ENCODE peak calls at places on chromosomes 7 and 10, in six cellular contexts. N is neuronal stem cell, P is H9, Z is IMR-90, O is trophoblast cell, L is H1. U is an unnamed sample. For H3K4me1, the result is how much of the 10 kb centered on the place peaks cover.

GRCh38 chr7:114874170-114874569 is 47.7 kb upstream of the MDFIC start:
- DNase-seq in N (no peak), P (no peak), Z (no peak), O (no peak), L (no peak), U (peak)

GRCh38 chr7:8190121-8190895 is 71.7 kb downstream of the ICA1 start:
- DNase-seq in N (peak), P (no peak), Z (peak), O (peak), L (no peak), U (peak)

GRCh38 chr10:132572545-132572937 is 35.0 kb downstream of the INPP5A start:
- DNase-seq in N (no peak), P (no peak), Z (peak), O (no peak), L (no peak), U (peak)

GRCh38 chr10:27719052-27719451 is 26.6 kb downstream of the MKX start:
- DNase-seq in N (no peak), P (no peak), Z (no peak), O (no peak), L (no peak), U (no peak)

GRCh38 chr10:12348341-12348869 is 942 bp upstream of the CAMK1D start:
- DNase-seq in N (no peak), P (no peak), Z (no peak), O (no peak), L (peak), U (peak)

GRCh38 chr10:127854769-127855583 is 37.8 kb downstream of the CLRN3 start:
- DNase-seq in N (no peak), P (no peak), Z (no peak), O (no peak), L (no peak), U (no peak)

GRCh38 chr7:114214454-114214853 is 200.2 kb upstream of the FOXP2 start:
- DNase-seq in N (no peak), P (no peak), Z (no peak), O (no peak), L (no peak), U (no peak)

GRCh38 chr7:1569833-1570632 is at the start of gene PSMG3:
- DNase-seq in N (peak), P (peak), Z (peak), O (peak), L (peak), U (peak)

GRCh38 chr7:4737300-4737699 is 38.1 kb upstream of the AP5Z1 start:
- DNase-seq in N (no peak), P (no peak), Z (no peak), O (no peak), L (no peak), U (no peak)

GRCh38 chr7:54678763-54679396 is 80.1 kb downstream of the SEC61G start:
- DNase-seq in N (no peak), P (no peak), Z (no peak), O (no peak), L (no peak), U (no peak)

GRCh38 chr7:141754939-141755338 is 9.0 kb upstream of the TAS2R3 start:
- DNase-seq in N (peak), P (peak), Z (no peak), O (no peak), L (no peak), U (peak)

GRCh38 chr10:132434405-132435005 is 37.5 kb downstream of the PWWP2B start:
- DNase-seq in N (no peak), P (no peak), Z (no peak), O (peak), L (no peak), U (no peak)

GRCh38 chr10:122054046-122055025 is 65.4 kb downstream of the TACC2 start:
- DNase-seq in N (peak), P (peak), Z (peak), O (peak), L (peak), U (peak)

GRCh38 chr10:13184726-13185514 is 23.6 kb downstream of the MCM10 start:
- DNase-seq in N (no peak), P (no peak), Z (no peak), O (no peak), L (no peak), U (no peak)

GRCh38 chr10:12635127-12635541 is 285.8 kb downstream of the CAMK1D start:
- DNase-seq in N (no peak), P (no peak), Z (peak), O (no peak), L (no peak), U (peak)

GRCh38 chr7:132255898-132256297 is 320.4 kb downstream of the PLXNA4 start:
- DNase-seq in N (no peak), P (no peak), Z (no peak), O (no peak), L (no peak), U (no peak)

GRCh38 chr7:111090834-111091233 is at the start of gene LRRN3:
- DNase-seq in N (no peak), P (peak), Z (peak), O (peak), L (no peak), U (peak)

GRCh38 chr7:130853503-130854279 is 119.7 kb upstream of the KLF14 start:
- DNase-seq in N (no peak), P (no peak), Z (peak), O (peak), L (no peak), U (peak)

GRCh38 chr10:14613570-14613918 is 161.2 kb downstream of the FAM107B start:
- DNase-seq in N (no peak), P (no peak), Z (no peak), O (no peak), L (no peak), U (no peak)

GRCh38 chr7:128889121-128889520 is 21.4 kb downstream of the KCP start:
- DNase-seq in N (no peak), P (no peak), Z (no peak), O (peak), L (no peak), U (no peak)

GRCh38 chr7:14457567-14458453 is 444.7 kb downstream of the DGKB start:
- DNase-seq in N (peak), P (peak), Z (peak), O (peak), L (peak), U (peak)

GRCh38 chr7:38893061-38893460 is 15.9 kb downstream of the VPS41 start:
- DNase-seq in N (no peak), P (no peak), Z (peak), O (peak), L (no peak), U (no peak)

GRCh38 chr7:41416208-41416595 is 286.7 kb downstream of the INHBA start:
- DNase-seq in N (no peak), P (no peak), Z (peak), O (no peak), L (no peak), U (no peak)

GRCh38 chr10:95830044-95830443 is 74.1 kb downstream of the ENTPD1 start:
- DNase-seq in N (no peak), P (no peak), Z (no peak), O (no peak), L (no peak), U (no peak)

GRCh38 chr7:18151419-18151818 is 123.8 kb upstream of the PRPS1L1 start:
- DNase-seq in N (no peak), P (no peak), Z (no peak), O (no peak), L (no peak), U (no peak)

GRCh38 chr7:94170836-94171235 is 166.7 kb upstream of the BET1 start:
- DNase-seq in N (no peak), P (no peak), Z (no peak), O (no peak), L (no peak), U (no peak)

GRCh38 chr7:151981223-151981622 is 25.0 kb downstream of the GALNTL5 start:
- DNase-seq in N (no peak), P (no peak), Z (no peak), O (no peak), L (no peak), U (no peak)

GRCh38 chr7:132882714-132883428 is 199.0 kb downstream of the CHCHD3 start:
- DNase-seq in N (no peak), P (no peak), Z (no peak), O (no peak), L (no peak), U (no peak)

GRCh38 chr10:47322300-47323061 is at the start of gene GDF2:
- DNase-seq in N (no peak), P (no peak), Z (no peak), O (no peak), L (no peak), U (no peak)

GRCh38 chr10:30701471-30702173 is 72.1 kb upstream of the LYZL2 start:
- DNase-seq in N (no peak), P (no peak), Z (peak), O (no peak), L (no peak), U (peak)
- H3K4me1 ChIP-seq in N (under half), P (under half), Z (under half), O (under half), L (under half), U (under half)

GRCh38 chr7:155299539-155300202 is 2.0 kb downstream of the INSIG1 start:
- DNase-seq in N (no peak), P (no peak), Z (no peak), O (no peak), L (no peak), U (peak)
- H2AFZ ChIP-seq in N (no peak), P (no peak), Z (no peak), O (no peak), L (no peak), U (no peak)

DNA sequence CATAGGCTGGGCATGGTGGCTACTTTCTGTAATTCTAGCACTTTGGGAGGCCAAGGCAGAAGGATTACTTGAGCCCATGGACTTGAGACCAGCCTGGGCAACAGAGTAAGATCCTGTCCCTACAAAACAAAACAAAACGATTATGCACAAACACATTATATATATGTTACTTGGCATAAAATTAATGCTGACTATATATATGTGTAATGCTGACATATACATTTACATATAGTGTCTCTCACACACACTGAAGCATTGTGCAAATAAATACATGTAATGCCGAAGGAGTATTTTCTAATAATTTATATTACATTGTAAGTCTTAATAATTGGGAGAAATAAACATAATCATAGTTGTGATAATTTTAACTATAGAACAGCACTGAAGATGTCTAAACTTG is 621.8 kb upstream of the ZNF722 start:
- DNase-seq in N (no peak), P (no peak), Z (no peak), O (no peak), L (no peak), U (no peak)
- H4K91ac ChIP-seq in N (no peak), P (no peak), Z (no peak), O (no peak), L (no peak), U (no peak)

DNA sequence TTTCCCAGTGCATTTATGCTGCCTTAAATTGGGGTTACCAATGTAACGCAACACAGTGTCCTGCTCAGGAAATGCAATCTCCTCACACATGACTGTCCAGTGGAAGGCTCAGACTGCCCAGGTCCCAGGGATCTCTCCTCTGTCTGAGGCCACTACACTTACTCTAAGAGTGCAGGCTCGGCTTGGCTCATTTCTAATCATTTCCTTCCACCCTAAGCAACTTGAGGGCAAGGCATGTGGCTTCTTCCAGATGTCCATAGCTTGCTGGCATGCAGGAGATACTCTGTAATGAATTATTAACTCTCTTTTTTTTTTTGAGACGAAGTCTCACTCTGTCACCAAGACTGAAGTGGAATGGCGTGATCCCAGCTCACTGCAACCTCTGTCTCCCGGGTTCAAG is 23.7 kb downstream of the PLAC9 start:
- DNase-seq in N (no peak), P (no peak), Z (no peak), O (no peak), L (no peak), U (no peak)
- H3K4me1 ChIP-seq in N (under half), P (under half), Z (under half), O (under half), L (under half), U (under half)

DNA sequence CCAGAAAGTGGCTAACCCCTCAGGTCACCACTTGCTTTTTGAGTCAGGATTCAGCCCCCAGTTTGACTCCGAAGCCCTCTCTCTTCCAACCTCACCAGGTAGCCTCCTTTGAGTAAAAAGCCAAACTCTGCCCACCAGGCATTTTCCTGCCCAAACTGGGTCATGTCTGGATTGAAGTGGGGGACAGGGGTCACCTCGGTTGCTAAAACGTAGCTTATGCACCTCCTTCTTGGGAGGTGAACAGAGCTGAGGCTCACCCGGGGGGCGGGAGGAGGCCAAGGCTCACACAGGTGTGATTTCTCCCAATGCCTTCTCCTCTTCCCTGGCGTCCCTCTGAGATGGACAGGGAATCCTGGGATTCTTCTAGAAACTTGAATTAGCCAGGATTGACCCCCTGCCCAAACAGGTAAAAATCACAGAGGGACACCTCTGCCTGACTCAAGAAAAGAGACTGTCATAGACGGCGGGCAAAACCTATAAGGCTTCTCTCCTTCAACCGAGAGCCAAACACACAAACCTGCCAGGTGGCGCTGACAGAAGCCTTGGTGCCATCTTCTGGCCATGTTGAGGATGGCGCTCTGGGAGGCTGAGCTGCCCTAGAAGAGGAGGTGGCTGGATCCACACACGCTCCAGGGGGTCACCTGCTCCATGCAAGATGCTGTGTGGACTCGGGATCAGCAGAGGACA is 51.6 kb downstream of the PRLHR start:
- DNase-seq in N (peak), P (peak), Z (peak), O (peak), L (peak), U (peak)
- H2AFZ ChIP-seq in N (no peak), P (no peak), Z (peak), O (no peak), L (no peak), U (no peak)

GRCh38 chr7:106285051-106285800 is 443 bp upstream of the NAMPT start:
- DNase-seq in N (peak), P (peak), Z (peak), O (peak), L (peak), U (peak)
- H4K91ac ChIP-seq in N (no peak), P (no peak), Z (peak), O (peak), L (peak), U (peak)

GRCh38 chr10:75390178-75390577 is 11.4 kb downstream of the ZNF503 start:
- DNase-seq in N (no peak), P (no peak), Z (no peak), O (no peak), L (no peak), U (no peak)
- H3K4me1 ChIP-seq in N (under half), P (under half), Z (under half), O (under half), L (under half), U (under half)

GRCh38 chr10:62047240-62047897 is 145.9 kb downstream of the ARID5B start:
- DNase-seq in N (no peak), P (no peak), Z (peak), O (no peak), L (no peak), U (peak)

GRCh38 chr10:62045765-62046521 is 144.4 kb downstream of the ARID5B start:
- DNase-seq in N (peak), P (no peak), Z (peak), O (peak), L (no peak), U (peak)

GRCh38 chr10:62048473-62048872 is 147.0 kb downstream of the ARID5B start:
- DNase-seq in N (no peak), P (no peak), Z (no peak), O (no peak), L (no peak), U (no peak)

GRCh38 chr10:62047960-62048383 is 146.5 kb downstream of the ARID5B start:
- DNase-seq in N (no peak), P (no peak), Z (no peak), O (no peak), L (no peak), U (peak)

DNA sequence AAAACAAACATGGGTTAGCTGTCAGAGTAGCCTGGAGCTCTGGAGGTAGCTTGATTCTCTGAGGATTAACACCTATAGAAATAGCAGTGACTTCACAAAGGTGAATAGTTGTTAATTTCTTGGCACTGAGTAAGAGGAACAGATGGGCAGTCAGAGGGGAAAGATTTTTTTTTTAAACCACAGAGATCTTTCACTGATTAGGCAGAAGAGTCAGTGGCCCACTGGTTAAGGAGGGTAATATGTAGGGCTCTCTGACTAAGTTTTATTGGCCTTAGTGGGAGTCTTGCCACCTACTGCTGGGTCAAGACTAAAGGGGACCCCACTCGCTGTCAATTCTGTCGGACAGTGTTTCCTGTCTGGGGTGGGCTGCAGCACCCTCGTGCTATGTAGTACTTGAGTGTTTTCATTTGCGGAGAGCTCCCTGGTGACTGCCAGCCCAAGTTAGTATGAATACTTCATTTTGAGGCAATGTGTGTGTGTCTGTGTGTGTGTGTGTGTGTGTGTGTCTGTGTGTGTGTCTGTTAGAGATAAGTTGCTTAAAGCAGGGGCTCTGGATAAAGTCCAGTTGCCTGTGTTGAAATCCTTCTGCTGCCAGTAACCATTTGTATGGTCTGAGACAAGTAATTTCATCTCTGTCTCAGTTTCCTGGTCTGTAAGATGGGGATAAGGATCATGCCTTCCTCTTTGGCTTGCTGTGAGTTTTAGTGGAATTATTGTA is 145.2 kb downstream of the ARID5B start:
- DNase-seq in N (no peak), P (no peak), Z (peak), O (no peak), L (no peak), U (peak)
- H2AFZ ChIP-seq in N (no peak), P (no peak), Z (no peak), O (no peak), L (no peak), U (no peak)